ENCODE peak calls at places on chromosomes 4 and X, in four cellular contexts. G is HepG2, N is WTC11, R is K562. S is an unnamed sample.

GRCh38 chr4:40731792-40732245 is 17.9 kb upstream of the NSUN7 start:
- DNase-seq in N (no peak), G (peak; percentile 28), R (no peak), S (no peak)

GRCh38 chrX:115892056-115892708 is 278.4 kb upstream of the AGTR2 start:
- DNase-seq in N (no peak), G (peak; percentile 24), R (no peak), S (no peak)

GRCh38 chr4:153555730-153556440 is 89.7 kb downstream of the TMEM131L start:
- DNase-seq in N (no peak), G (peak; percentile 48), R (no peak), S (no peak)

GRCh38 chr4:1862055-1862911 is 6.3 kb upstream of the LETM1 start:
- DNase-seq in G (no peak), R (peak; percentile 67), N (no peak), S (no peak)

GRCh38 chrX:13716905-13717304 is 17.5 kb downstream of the TRAPPC2 start:
- DNase-seq in R (no peak), G (no peak), N (no peak), S (no peak)

GRCh38 chrX:134798472-134798871 is 140.2 kb upstream of the PLAC1 start:
- DNase-seq in R (no peak), N (no peak), G (no peak), S (no peak)

GRCh38 chrX:56783450-56783831 is 54.4 kb downstream of the NBDY start:
- DNase-seq in G (no peak), R (no peak), N (peak; percentile 20), S (no peak)

GRCh38 chrX:24145340-24146186 is 4.0 kb upstream of the ZFX start:
- DNase-seq in R (no peak), N (no peak), G (peak; percentile 18), S (peak; percentile 76)

GRCh38 chr4:88963817-88964216 is 93.2 kb downstream of the FAM13A start:
- DNase-seq in N (no peak), R (no peak), G (no peak), S (peak; percentile 17)

GRCh38 chr4:27081675-27082579 is 221.3 kb downstream of the STIM2 start:
- DNase-seq in R (no peak), N (no peak), G (no peak), S (no peak)

GRCh38 chr4:141109983-141110382 is 23.3 kb downstream of the RNF150 start:
- DNase-seq in G (no peak), R (no peak), N (peak; percentile 13), S (no peak)
- TF ChIP-seq HMGXB4 in G (no peak), R (no peak), N (no peak), S (no peak)

DNA sequence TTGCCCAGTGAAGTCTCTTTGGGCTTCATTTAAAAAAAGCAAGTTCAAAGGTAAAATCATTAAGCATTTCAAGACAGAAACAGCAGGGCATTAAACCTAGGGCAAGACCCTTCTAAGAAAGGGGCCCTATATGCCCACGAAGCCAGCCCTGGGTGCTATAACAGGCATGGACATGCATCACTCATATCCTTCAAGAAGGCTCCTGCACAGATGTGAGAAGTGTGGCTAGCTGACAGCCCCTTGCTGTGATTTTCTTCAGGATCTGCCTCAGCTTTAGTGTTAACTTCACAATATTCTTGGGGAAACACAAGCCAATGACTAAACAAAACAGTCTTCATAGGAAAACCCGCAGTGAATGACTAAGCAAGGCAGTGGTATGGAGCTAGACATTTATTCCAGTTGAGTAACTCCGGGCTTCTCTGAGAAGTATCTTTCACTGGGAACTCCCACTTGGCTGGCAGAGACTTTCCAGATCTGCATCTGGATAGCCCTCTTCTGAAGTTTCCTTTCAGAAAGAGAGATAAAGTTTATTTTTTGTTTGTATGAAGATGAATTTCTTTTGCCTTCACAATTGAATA is 11.9 kb upstream of the MAOA start:
- DNase-seq in G (no peak), R (no peak), N (no peak), S (peak; percentile 19)
- TF ChIP-seq HMGXB4 in G (no peak), R (no peak), N (no peak), S (no peak)

DNA sequence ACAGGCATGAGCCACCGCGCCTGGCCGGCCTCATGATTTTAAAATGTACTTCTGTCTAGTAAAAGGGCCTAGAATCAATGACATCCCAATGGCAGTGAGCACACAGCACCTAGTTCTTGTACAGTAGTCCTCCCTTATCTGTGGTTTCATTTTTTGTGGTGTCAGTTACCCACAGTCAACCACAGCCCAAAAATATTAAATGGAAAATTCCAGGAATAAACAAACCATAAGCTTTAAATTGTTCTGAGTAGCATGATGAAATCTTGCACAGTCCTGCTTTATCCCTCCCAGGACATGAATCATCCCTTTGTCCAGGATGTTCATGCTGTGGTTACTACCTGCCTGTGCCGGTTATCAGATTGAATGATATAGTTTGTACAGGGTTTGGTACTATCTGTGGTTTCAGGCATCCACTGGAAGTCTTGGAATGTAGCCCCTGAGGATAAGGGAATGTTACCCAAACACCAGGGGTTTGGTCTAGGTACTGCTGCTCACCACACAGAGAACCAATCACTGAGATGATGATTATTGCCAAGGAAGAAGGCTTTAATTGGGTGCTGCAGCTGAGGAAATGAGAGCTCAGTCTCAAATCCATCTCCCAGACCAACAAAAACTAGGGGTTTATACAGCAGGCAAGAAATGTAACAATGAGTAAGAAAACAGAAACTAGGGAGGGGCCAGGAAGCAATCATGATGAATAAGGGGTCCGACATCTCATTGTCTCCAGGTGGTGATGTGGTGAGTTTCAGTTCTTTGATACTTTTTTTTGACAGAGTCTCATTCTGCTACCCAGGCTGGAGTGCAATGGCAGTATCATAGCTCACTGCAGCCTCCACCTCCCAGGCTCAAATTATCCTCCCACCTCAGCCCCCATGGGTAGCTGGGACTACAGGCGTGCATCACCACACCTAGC is 16.1 kb upstream of the FHL1 start:
- DNase-seq in G (peak; percentile 45), R (no peak), N (no peak), S (peak; percentile 40)
- TF ChIP-seq HMGXB4 in G (no peak), R (no peak), N (no peak), S (no peak)

DNA sequence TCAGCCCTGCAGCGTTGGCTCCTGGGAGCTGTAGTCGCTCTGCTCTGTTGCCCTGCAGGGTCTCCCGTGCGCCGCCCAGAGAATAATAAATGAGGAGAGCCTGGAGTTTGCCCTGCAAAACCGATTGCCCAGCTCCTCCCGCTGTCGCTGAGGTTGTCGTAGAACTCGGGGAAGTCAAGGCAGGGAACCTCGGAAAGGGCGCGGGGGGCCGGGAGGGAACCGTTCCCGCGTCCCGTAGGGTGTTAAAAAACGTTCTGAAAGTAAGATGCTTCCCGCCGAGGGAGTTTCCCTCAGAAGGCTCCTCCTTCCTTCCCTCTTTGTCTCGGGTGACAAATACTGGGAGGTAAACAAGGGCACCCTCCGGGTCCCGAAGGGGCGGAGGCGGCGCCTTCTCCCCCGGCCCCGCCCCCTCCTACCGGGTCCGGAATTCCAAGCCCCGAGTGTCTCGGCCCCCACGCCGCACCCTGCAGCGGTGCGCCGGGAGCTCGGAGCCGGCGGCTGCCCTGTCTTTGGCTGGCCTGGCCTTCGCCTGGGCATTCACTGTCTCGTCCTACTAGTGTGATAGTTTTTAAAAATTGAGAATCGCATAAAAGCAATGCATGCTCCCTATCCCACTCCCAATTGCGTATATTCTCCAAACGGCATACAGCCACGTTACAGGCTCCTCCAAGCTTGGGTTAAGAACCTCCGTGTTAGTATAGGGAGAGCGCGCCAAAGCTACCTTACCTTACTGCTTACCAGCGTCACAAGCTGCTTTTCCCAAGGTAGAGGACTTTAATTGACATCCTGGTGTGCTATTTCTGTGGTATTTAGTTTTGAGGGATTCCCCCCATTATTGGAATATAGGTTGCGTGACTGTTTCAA is 965 bp upstream of the HMGB2 start:
- DNase-seq in R (peak; percentile 93), N (peak; percentile 87), G (peak; percentile 83), S (peak; percentile 87)
- TF ChIP-seq HMGXB4 in R (no peak), N (no peak), G (no peak), S (no peak)

DNA sequence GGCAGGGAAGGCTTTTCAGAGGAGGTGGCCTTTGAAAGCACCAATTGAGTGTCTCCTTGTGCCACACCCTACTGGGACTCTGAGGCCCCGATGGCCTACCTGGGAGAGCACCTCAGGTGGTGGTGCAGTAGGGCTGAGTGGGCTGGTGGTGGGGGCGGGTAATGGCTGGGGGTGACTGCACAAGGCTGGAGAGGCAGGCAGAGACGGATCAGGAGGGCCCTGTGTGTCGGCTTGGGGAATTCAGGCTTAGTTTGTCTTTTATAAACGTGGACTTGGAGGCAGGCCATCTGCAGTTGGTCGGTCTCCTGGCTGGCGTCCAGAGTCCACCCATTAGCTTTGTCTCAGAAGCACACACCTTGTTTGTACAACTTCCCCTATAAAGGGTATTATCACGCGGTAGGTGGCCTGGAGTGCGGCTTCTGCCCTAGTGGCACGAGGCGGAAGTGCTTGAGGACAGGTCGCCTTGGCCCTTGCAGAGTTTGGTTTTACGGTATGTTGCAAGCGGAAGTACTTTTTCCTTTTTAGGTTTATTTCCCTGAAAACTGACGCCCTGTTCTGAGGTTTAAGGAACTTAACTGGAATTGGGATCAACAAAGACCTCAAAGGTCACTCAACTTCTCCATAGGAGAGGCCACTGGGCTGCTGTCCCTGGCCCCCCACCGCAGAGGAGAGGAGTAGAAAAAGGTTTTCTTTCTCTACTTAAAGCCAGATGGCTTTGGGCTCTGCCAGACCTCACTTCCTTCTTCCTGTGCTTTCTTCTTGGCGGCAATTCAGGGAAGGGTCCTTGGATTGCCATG is 8.0 kb downstream of the TBC1D14 start:
- DNase-seq in G (peak; percentile 95), N (peak; percentile 69), R (peak; percentile 66), S (peak; percentile 84)
- TF ChIP-seq HMGXB4 in G (peak; percentile 75), N (no peak), R (peak; percentile 41), S (no peak)

GRCh38 chr4:139934336-139934735 is 219.6 kb downstream of the MAML3 start:
- DNase-seq in R (no peak), G (no peak), N (no peak), S (no peak)

GRCh38 chr4:139933104-139933503 is 220.9 kb downstream of the MAML3 start:
- DNase-seq in G (no peak), R (no peak), N (no peak), S (no peak)

GRCh38 chr4:139933541-139933940 is 220.4 kb downstream of the MAML3 start:
- DNase-seq in N (no peak), G (peak; percentile 54), R (no peak), S (peak; percentile 48)

GRCh38 chr4:139935911-139936310 is 218.1 kb downstream of the MAML3 start:
- DNase-seq in N (no peak), R (no peak), G (no peak), S (no peak)

DNA sequence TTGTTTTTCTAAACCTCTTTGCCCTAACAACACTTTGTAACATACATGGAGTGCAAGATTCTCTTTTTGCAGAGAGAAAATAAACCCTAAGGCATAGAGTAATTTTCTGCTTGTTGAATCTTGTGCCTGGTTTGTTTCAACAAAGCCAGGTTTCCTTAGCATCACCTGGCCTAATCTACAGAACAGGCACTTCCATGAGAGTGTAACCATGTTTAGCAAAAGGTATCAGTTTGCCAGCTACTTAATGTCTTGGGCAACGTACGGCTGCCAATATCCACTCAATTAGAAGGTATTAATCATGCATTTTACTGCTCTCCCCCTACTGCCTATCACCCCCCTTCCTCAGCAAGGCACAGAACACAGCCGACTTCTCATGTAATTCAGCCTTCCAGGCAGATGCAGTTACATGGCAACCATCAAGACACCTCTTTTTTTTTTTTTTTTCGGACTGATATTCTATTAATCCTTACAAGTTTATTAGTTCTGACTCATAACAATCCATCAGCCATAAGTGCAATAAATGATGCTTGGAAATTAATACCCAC is 219.1 kb downstream of the MAML3 start:
- DNase-seq in N (no peak), R (no peak), G (no peak), S (no peak)
- TF ChIP-seq HMGXB4 in N (no peak), R (no peak), G (no peak), S (no peak)

S was measured in A549.